ENCODE peak calls at places on chromosomes 1 and 21, in nine cellular contexts. B is lower lobe of right lung, P is mucosa of descending colon, M is transverse colon, R is NB4, J is GM06990, O is HFF-Myc, K is ovary, Q is RWPE1. F is an unnamed sample.

GRCh38 chr1:167935252-167936067 is 1.0 kb upstream of the DCAF6 start:
- DNase-seq in B (no peak), P (peak; percentile 67), M (peak; percentile 55), R (peak; percentile 59), J (peak; percentile 21), O (no peak), K (peak; percentile 43), Q (peak; percentile 28), F (peak; percentile 25)

GRCh38 chr1:232726048-232726779 is 79.0 kb upstream of the MAP10 start:
- DNase-seq in B (no peak), P (no peak), M (no peak), R (peak; percentile 84), J (no peak), O (no peak), K (no peak), Q (no peak), F (no peak)

GRCh38 chr1:222777977-222778376 is 36.9 kb upstream of the DISP1 start:
- DNase-seq in B (no peak), P (no peak), M (no peak), R (no peak), J (no peak), O (no peak), K (no peak), Q (peak; percentile 19), F (no peak)

GRCh38 chr1:156794506-156795373 is 21.9 kb downstream of the SH2D2A start:
- DNase-seq in B (no peak), P (no peak), M (no peak), R (no peak), J (no peak), O (no peak), K (no peak), Q (no peak), F (no peak)

GRCh38 chr1:172399369-172400072 is 21.0 kb upstream of the C1orf105 start:
- DNase-seq in B (no peak), P (peak; percentile 40), M (peak; percentile 37), R (peak; percentile 11), J (peak; percentile 64), O (peak; percentile 77), K (peak; percentile 48), Q (peak; percentile 38), F (peak; percentile 21)

GRCh38 chr1:226634156-226634588 is 85.6 kb downstream of the STUM start:
- DNase-seq in B (peak; percentile 87), P (peak; percentile 93), M (peak; percentile 84), R (peak; percentile 76), J (peak; percentile 70), O (no peak), K (peak; percentile 87), Q (peak; percentile 79), F (peak; percentile 84)

GRCh38 chr1:53946252-53947171 is at the start of gene LRRC42:
- DNase-seq in B (no peak), P (no peak), M (no peak), R (no peak), J (no peak), O (no peak), K (no peak), Q (peak; percentile 93), F (peak; percentile 98)

GRCh38 chr1:31155216-31155806 is 84.4 kb downstream of the NKAIN1 start:
- DNase-seq in B (peak; percentile 83), P (peak; percentile 79), M (peak; percentile 78), R (peak; percentile 88), J (peak; percentile 80), O (no peak), K (peak; percentile 72), Q (peak; percentile 66), F (peak; percentile 83)

GRCh38 chr1:155938220-155938627 is 3.2 kb upstream of the RXFP4 start:
- DNase-seq in B (no peak), P (peak; percentile 75), M (no peak), R (peak; percentile 78), J (no peak), O (peak; percentile 50), K (no peak), Q (peak; percentile 64), F (peak; percentile 73)

GRCh38 chr1:64962447-64962846 is 3.9 kb downstream of the JAK1 start:
- DNase-seq in B (no peak), P (no peak), M (peak; percentile 20), R (no peak), J (peak; percentile 33), O (no peak), K (no peak), Q (no peak), F (no peak)

GRCh38 chr1:110337704-110338199 is 1.4 kb upstream of the RBM15 start:
- DNase-seq in B (peak; percentile 76), P (peak; percentile 65), M (peak; percentile 68), R (peak; percentile 66), J (peak; percentile 72), O (no peak), K (peak; percentile 56), Q (peak; percentile 22), F (peak; percentile 34)

GRCh38 chr1:232713785-232714184 is 83.9 kb upstream of the SIPA1L2 start:
- DNase-seq in B (no peak), P (no peak), M (no peak), R (no peak), J (no peak), O (no peak), K (no peak), Q (no peak), F (no peak)

GRCh38 chr1:8598783-8599182 is 218.7 kb downstream of the RERE start:
- DNase-seq in B (no peak), P (no peak), M (no peak), R (no peak), J (no peak), O (no peak), K (peak; percentile 31), Q (no peak), F (no peak)

GRCh38 chr1:229230893-229231753 is 39.8 kb upstream of the RAB4A start:
- DNase-seq in B (no peak), P (no peak), M (no peak), R (peak; percentile 79), J (no peak), O (no peak), K (no peak), Q (peak; percentile 62), F (no peak)

GRCh38 chr1:174989540-174990181 is 10.1 kb upstream of the CACYBP start:
- DNase-seq in B (no peak), P (no peak), M (no peak), R (no peak), J (no peak), O (no peak), K (peak; percentile 47), Q (no peak), F (no peak)

GRCh38 chr1:186304982-186305949 is 69.8 kb downstream of the TPR start:
- DNase-seq in B (no peak), P (no peak), M (no peak), R (peak; percentile 39), J (peak; percentile 17), O (no peak), K (no peak), Q (peak; percentile 46), F (peak; percentile 63)
- TF ChIP-seq CTCF in B (peak; percentile 30), P (no peak), M (peak; percentile 27), R (peak; percentile 59), J (peak; percentile 63), O (peak; percentile 56), K (no peak), Q (peak; percentile 65), F (peak; percentile 56)

DNA sequence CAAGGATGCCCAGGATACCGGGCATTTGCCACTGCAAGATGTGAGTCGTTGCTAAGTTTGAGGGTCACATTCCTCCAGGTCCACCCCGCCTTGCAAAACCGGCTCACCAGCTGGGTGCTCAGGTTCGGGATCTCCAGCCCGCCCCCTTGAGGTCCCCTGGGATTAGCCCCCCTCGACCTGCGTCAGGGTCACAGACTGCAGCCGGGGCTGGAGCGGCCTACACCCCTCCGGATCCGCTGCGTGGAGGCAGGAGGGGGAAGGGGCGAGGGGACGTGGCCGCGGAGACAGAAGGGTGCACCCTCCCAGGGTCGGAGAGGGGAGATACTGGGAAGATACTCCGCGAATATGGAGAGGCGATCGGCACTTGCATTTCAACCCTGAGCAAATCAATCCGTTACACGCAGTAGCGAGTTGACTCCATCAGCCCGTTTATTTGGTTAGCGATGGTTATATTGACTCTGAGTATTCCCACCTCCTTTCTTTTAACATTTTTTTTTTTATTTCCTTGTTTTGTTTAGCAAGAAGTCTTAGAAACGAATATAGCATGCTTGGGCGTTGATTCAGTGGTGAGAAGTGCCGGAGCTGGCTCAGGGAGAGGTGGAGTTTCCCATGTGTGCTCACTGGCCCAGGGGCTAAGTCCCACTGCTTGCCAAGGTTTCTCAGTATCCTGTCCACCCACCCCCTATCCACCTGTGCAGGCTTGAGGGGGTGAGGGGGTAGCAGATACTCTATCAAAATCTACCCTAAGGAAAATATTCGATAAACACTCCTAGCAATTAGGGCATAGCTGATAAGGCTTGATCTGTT is 983 bp downstream of the IFNAR2 start:
- DNase-seq in B (peak; percentile 63), P (peak; percentile 59), M (peak; percentile 66), R (peak; percentile 74), J (peak; percentile 81), O (no peak), K (no peak), Q (peak; percentile 49), F (peak; percentile 60)
- TF ChIP-seq CTCF in B (no peak), P (no peak), M (no peak), R (no peak), J (peak; percentile 44), O (peak; percentile 17), K (no peak), Q (peak; percentile 21), F (peak; percentile 36)

DNA sequence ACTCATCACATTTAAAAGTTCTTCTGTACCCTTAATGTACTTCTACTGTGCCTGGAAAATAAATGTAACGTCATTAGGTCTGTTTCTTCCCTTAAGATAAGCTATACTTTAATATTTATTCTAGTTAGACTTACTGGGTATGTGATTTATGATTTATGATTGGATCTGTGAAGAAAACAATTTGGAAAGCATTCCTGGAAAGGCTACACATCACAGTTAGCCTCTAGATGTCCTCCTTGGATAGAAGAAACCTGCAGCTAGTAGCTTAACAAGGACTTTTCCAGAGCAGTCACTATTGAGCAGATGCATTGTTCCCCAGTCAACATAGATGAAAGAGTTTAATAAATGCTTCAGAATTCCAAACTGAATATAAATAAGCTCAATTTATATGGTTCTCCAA is 22.2 kb upstream of the ABL2 start:
- DNase-seq in B (no peak), P (peak; percentile 36), M (no peak), R (peak; percentile 39), J (no peak), O (no peak), K (no peak), Q (peak; percentile 27), F (no peak)
- TF ChIP-seq CTCF in B (peak; percentile 43), P (no peak), M (peak; percentile 30), R (peak; percentile 6), J (no peak), O (peak; percentile 40), K (no peak), Q (peak; percentile 21), F (peak; percentile 41)

GRCh38 chr1:20494609-20495311 is 8.8 kb upstream of the CAMK2N1 start:
- DNase-seq in B (no peak), P (no peak), M (no peak), R (no peak), J (no peak), O (peak; percentile 75), K (no peak), Q (peak; percentile 75), F (no peak)

GRCh38 chr1:20491178-20491577 is 5.2 kb upstream of the CAMK2N1 start:
- DNase-seq in B (no peak), P (no peak), M (no peak), R (no peak), J (no peak), O (no peak), K (peak; percentile 12), Q (no peak), F (no peak)

GRCh38 chr1:20493839-20494608 is 8.0 kb upstream of the CAMK2N1 start:
- DNase-seq in B (peak; percentile 84), P (peak; percentile 94), M (peak; percentile 93), R (peak; percentile 84), J (peak; percentile 56), O (peak; percentile 88), K (peak; percentile 88), Q (peak; percentile 89), F (peak; percentile 85)

GRCh38 chr1:20492751-20493150 is 6.7 kb upstream of the CAMK2N1 start:
- DNase-seq in B (no peak), P (no peak), M (no peak), R (no peak), J (no peak), O (no peak), K (no peak), Q (no peak), F (no peak)

GRCh38 chr1:20491866-20492265 is 5.9 kb upstream of the CAMK2N1 start:
- DNase-seq in B (no peak), P (no peak), M (no peak), R (no peak), J (no peak), O (no peak), K (no peak), Q (no peak), F (no peak)
- TF ChIP-seq CTCF in B (no peak), P (no peak), M (no peak), R (no peak), J (no peak), O (no peak), K (no peak), Q (no peak), F (no peak)

F was measured in GM13977.